ENCODE peak calls at places on chromosome 9, in ten cellular contexts. X is NCI-H524; K is stimulated activated CD8-positive, alpha-beta memory T cell treated with anti-CD3 and anti-CD28 coated beads, Interleukin-7, amount 100 ng/mL, for 24 hours; L is NCI-H1417; Q is pancreas; E is amniotic epithelial cell; G is ELF-1; N is nucleus accumbens; S is Kasumi-1; P is NCI-H510A treated with DMSO at 0.1 percent for 48 hours. V is an unnamed sample.

GRCh38 chr9:2876726-2877125 is 32.8 kb upstream of the PUM3 start:
- DNase-seq in X (no peak), Q (no peak), G (no peak), K (no peak), L (no peak), S (no peak), N (no peak), P (no peak), E (no peak), V (no peak)

GRCh38 chr9:98793031-98793430 is 3.3 kb downstream of the ANKS6 start:
- DNase-seq in S (no peak), N (no peak), X (no peak), Q (no peak), E (no peak), K (no peak), L (no peak), G (no peak), P (peak; percentile 15), V (no peak)

GRCh38 chr9:76912631-76913275 is 6.8 kb upstream of the PRUNE2 start:
- DNase-seq in N (no peak), X (no peak), P (peak; percentile 67), S (peak; percentile 85), Q (no peak), G (no peak), L (no peak), E (peak; percentile 76), K (no peak), V (peak; percentile 85)

GRCh38 chr9:93132287-93132927 is 1.6 kb downstream of the NINJ1 start:
- DNase-seq in X (no peak), N (peak; percentile 52), G (no peak), P (no peak), L (no peak), S (no peak), Q (peak; percentile 66), K (no peak), E (peak; percentile 57), V (peak; percentile 16)

GRCh38 chr9:107486674-107487520 is 2.7 kb downstream of the KLF4 start:
- DNase-seq in E (no peak), S (no peak), X (no peak), P (no peak), N (no peak), G (peak; percentile 18), K (no peak), L (no peak), Q (peak; percentile 24), V (peak; percentile 34)

GRCh38 chr9:14910178-14910805 is at the start of gene FREM1:
- DNase-seq in S (no peak), N (no peak), X (peak; percentile 67), Q (peak; percentile 44), E (peak; percentile 15), K (no peak), P (peak; percentile 5), G (peak; percentile 85), L (peak; percentile 10), V (peak; percentile 11)

GRCh38 chr9:132008871-132009812 is 70.5 kb downstream of the MED27 start:
- DNase-seq in X (peak; percentile 38), P (no peak), N (no peak), L (no peak), G (no peak), K (no peak), S (no peak), E (peak; percentile 37), Q (no peak), V (peak; percentile 76)

GRCh38 chr9:135531096-135531495 is 9.9 kb downstream of the LCN1 start:
- DNase-seq in P (no peak), S (no peak), K (no peak), G (no peak), E (no peak), X (no peak), N (no peak), L (no peak), Q (no peak), V (no peak)

GRCh38 chr9:133344071-133344470 is 3.9 kb downstream of the MED22 start:
- DNase-seq in L (no peak), P (no peak), S (no peak), Q (no peak), X (no peak), E (no peak), N (no peak), K (no peak), G (no peak), V (no peak)

GRCh38 chr9:76322810-76323209 is 71.4 kb downstream of the RFK start:
- DNase-seq in K (no peak), L (no peak), X (no peak), P (no peak), Q (no peak), S (no peak), E (no peak), G (peak; percentile 60), N (no peak), V (no peak)

GRCh38 chr9:35948451-35948850 is 9.5 kb downstream of the OR2S2 start:
- DNase-seq in S (no peak), G (no peak), X (no peak), K (no peak), E (no peak), Q (no peak), P (no peak), L (no peak), N (no peak), V (no peak)

GRCh38 chr9:12689233-12689632 is 4.0 kb upstream of the TYRP1 start:
- DNase-seq in E (no peak), G (no peak), Q (no peak), X (no peak), P (no peak), S (peak; percentile 41), N (no peak), L (no peak), K (no peak), V (no peak)